ENCODE peak calls at places on chromosomes 3 and 15, in five cellular contexts. O is esophagus squamous epithelium, C is H9, P is body of pancreas, Y is uterus. L is an unnamed sample. For H3K27me3, the result is how much of the 10 kb centered on the place peaks cover.

GRCh38 chr15:68542348-68542747 is 36.4 kb upstream of the CORO2B start:
- DNase-seq in O (no peak), P (no peak), C (no peak), Y (no peak), L (no peak)

GRCh38 chr3:98778383-98778782 is 15.2 kb downstream of the ST3GAL6 start:
- DNase-seq in O (no peak), P (no peak), C (no peak), Y (no peak), L (no peak)

GRCh38 chr15:94791516-94791915 is 560.2 kb downstream of the MCTP2 start:
- DNase-seq in O (no peak), C (no peak), P (no peak), Y (no peak), L (no peak)

GRCh38 chr15:89677381-89677780 is 1.8 kb downstream of the PLIN1 start:
- DNase-seq in C (no peak), P (no peak), O (no peak), Y (no peak), L (no peak)

GRCh38 chr3:149752788-149753136 is 473 bp upstream of the COMMD2 start:
- DNase-seq in P (no peak), C (no peak), Y (no peak), O (no peak), L (no peak)

GRCh38 chr15:95557226-95558046 is 773.1 kb upstream of the NR2F2 start:
- DNase-seq in O (no peak), P (no peak), Y (peak), C (no peak), L (no peak)

GRCh38 chr15:51861557-51862350 is 32.3 kb downstream of the TMOD3 start:
- DNase-seq in Y (no peak), O (no peak), P (no peak), C (no peak), L (no peak)

GRCh38 chr3:71416868-71417267 is 166.7 kb downstream of the FOXP1 start:
- DNase-seq in P (no peak), Y (no peak), O (no peak), C (peak), L (no peak)

GRCh38 chr3:6416049-6416661 is 444.8 kb upstream of the GRM7 start:
- DNase-seq in P (no peak), Y (no peak), O (no peak), C (no peak), L (no peak)

GRCh38 chr3:43766672-43767465 is 76.1 kb downstream of the ABHD5 start:
- DNase-seq in C (no peak), O (no peak), Y (no peak), P (no peak), L (no peak)

GRCh38 chr15:72203507-72203837 is 5.9 kb upstream of the GRAMD2A start:
- DNase-seq in O (no peak), C (no peak), P (peak), Y (no peak), L (peak)

GRCh38 chr3:133895208-133896001 is at the start of gene RAB6B:
- DNase-seq in C (peak), P (peak), O (no peak), Y (no peak), L (no peak)

GRCh38 chr3:187266691-187267090 is 24.8 kb downstream of the MASP1 start:
- DNase-seq in C (no peak), O (no peak), Y (no peak), P (no peak), L (no peak)

GRCh38 chr3:159169828-159170227 is 368.0 kb downstream of the MFSD1 start:
- DNase-seq in Y (no peak), C (no peak), P (no peak), O (no peak), L (no peak)

GRCh38 chr3:125694761-125695294 is 99.5 kb upstream of the OSBPL11 start:
- DNase-seq in Y (no peak), P (peak), O (no peak), C (no peak), L (no peak)

GRCh38 chr15:48046813-48047483 is 73.8 kb upstream of the SLC24A5 start:
- DNase-seq in O (no peak), C (no peak), P (no peak), Y (no peak), L (no peak)

GRCh38 chr3:175590745-175591144 is 731.6 kb downstream of the NAALADL2 start:
- DNase-seq in O (no peak), C (no peak), P (no peak), Y (no peak), L (no peak)

GRCh38 chr3:183775781-183776180 is 49.6 kb downstream of the MAP6D1 start:
- DNase-seq in P (no peak), Y (peak), O (no peak), C (no peak), L (no peak)

GRCh38 chr3:52649461-52650210 is 36.1 kb downstream of the PBRM1 start:
- DNase-seq in O (no peak), C (no peak), P (no peak), Y (no peak), L (no peak)

GRCh38 chr3:195758721-195759353 is 38.1 kb downstream of the MUC20 start:
- DNase-seq in Y (no peak), C (no peak), P (no peak), O (no peak), L (no peak)

GRCh38 chr15:76360416-76360815 is 23.8 kb downstream of the ISL2 start:
- DNase-seq in C (no peak), P (no peak), Y (no peak), O (no peak), L (no peak)

GRCh38 chr3:49673131-49673714 is 928 bp upstream of the APEH start:
- DNase-seq in O (no peak), Y (no peak), C (no peak), P (no peak), L (no peak)

GRCh38 chr3:181703701-181704420 is 7.9 kb upstream of the SOX2 start:
- DNase-seq in C (peak), P (no peak), Y (no peak), O (no peak), L (no peak)
- H3K27me3 ChIP-seq in C (under half), P (half or more), Y (half or more), O (under half), L (under half)

GRCh38 chr3:113000691-113001090 is 9.9 kb downstream of the GTPBP8 start:
- DNase-seq in Y (no peak), C (no peak), O (no peak), P (no peak), L (no peak)

GRCh38 chr3:113002033-113002432 is 11.2 kb downstream of the GTPBP8 start:
- DNase-seq in O (no peak), C (no peak), P (no peak), Y (no peak), L (no peak)

GRCh38 chr3:113005622-113006021 is 14.8 kb downstream of the GTPBP8 start:
- DNase-seq in O (no peak), C (no peak), Y (no peak), P (no peak), L (no peak)

GRCh38 chr3:113006350-113007056 is 15.7 kb downstream of the GTPBP8 start:
- DNase-seq in P (no peak), C (no peak), O (no peak), Y (no peak), L (no peak)

GRCh38 chr3:113002676-113003075 is 11.9 kb downstream of the GTPBP8 start:
- DNase-seq in O (no peak), P (no peak), C (no peak), Y (no peak), L (no peak)
- H3K27ac ChIP-seq in O (no peak), P (no peak), C (no peak), Y (no peak), L (no peak)

GRCh38 chr3:13628432-13628831 is 79.5 kb downstream of the FBLN2 start:
- DNase-seq in O (no peak), P (no peak), Y (no peak), C (no peak), L (no peak)
- H3K27me3 ChIP-seq in O (under half), P (under half), Y (under half), C (under half), L (under half)

DNA sequence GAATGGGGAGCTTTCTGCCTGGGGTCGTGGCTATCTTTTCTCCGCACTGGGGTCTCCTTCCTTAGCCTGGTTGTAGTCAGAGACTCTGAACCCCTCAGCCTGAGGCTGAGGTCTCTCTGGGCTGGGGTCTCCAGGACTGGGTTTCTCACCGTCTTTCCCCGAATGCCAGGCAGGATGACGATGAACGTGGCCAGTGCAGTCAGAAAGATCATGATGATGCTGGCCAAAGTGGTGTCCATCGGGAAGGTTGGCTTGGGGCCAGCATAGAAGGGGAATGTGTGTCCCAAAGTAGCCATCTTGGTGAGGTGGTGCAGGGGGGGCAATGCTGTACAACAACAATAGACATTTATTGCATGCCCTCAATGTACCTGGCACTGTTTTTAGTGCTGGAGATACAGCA is 7.0 kb downstream of the DUOXA1 start:
- DNase-seq in P (no peak), Y (no peak), O (no peak), C (no peak), L (no peak)
- H3K27ac ChIP-seq in P (no peak), Y (no peak), O (peak), C (no peak), L (no peak)

GRCh38 chr3:109254760-109255159 is 61.6 kb downstream of the DPPA2 start:
- DNase-seq in Y (no peak), C (no peak), P (no peak), O (no peak), L (no peak)

GRCh38 chr3:109257269-109257668 is 59.0 kb downstream of the DPPA2 start:
- DNase-seq in Y (no peak), P (peak), O (no peak), C (no peak), L (peak)
- H3K27me3 ChIP-seq in Y (under half), P (under half), O (under half), C (under half), L (under half)

GRCh38 chr15:70495988-70496387 is 267.4 kb downstream of the UACA start:
- DNase-seq in Y (no peak), C (no peak), O (no peak), P (no peak), L (no peak)

GRCh38 chr15:70493376-70493775 is 270.0 kb downstream of the UACA start:
- DNase-seq in P (no peak), O (no peak), C (no peak), Y (no peak), L (no peak)

GRCh38 chr15:70493787-70494514 is 269.4 kb downstream of the UACA start:
- DNase-seq in O (no peak), P (no peak), C (no peak), Y (no peak), L (no peak)

GRCh38 chr15:70494529-70494860 is 268.9 kb downstream of the UACA start:
- DNase-seq in Y (no peak), O (no peak), C (no peak), P (no peak), L (no peak)

GRCh38 chr15:70494861-70495571 is 268.3 kb downstream of the UACA start:
- DNase-seq in P (no peak), C (no peak), O (no peak), Y (no peak), L (no peak)
- H3K27ac ChIP-seq in P (no peak), C (no peak), O (peak), Y (peak), L (no peak)